ENCODE peak calls at places on chromosome 20, in eight cellular contexts. J, F, D, Q, W, R, S and H are unnamed samples.
A peak's percentile ranks its signal among the peaks of the same experiment; 100 is the strongest.

GRCh38 chr20:63242736-63243135 is 7.0 kb downstream of the BIRC7 start:
- DNase-seq in J (no peak), F (no peak), D (no peak), Q (no peak), W (no peak), R (no peak), S (no peak), H (no peak)

GRCh38 chr20:60820918-60821317 is 431.1 kb upstream of the CDH4 start:
- DNase-seq in J (no peak), F (no peak), D (no peak), Q (no peak), W (no peak), R (no peak), S (no peak), H (no peak)

GRCh38 chr20:16684416-16684815 is 45.4 kb upstream of the SNRPB2 start:
- DNase-seq in J (no peak), F (no peak), D (no peak), Q (no peak), W (no peak), R (no peak), S (no peak), H (no peak)

GRCh38 chr20:26308961-26309360 is 612.3 kb upstream of the ZNF337 start:
- DNase-seq in J (no peak), F (no peak), D (no peak), Q (no peak), W (no peak), R (no peak), S (no peak), H (no peak)

GRCh38 chr20:5195655-5196054 is 68.8 kb downstream of the CDS2 start:
- DNase-seq in J (no peak), F (no peak), D (no peak), Q (no peak), W (peak; percentile 13), R (no peak), S (no peak), H (no peak)

GRCh38 chr20:60254901-60255411 is 296.7 kb downstream of the CDH26 start:
- DNase-seq in J (no peak), F (no peak), D (no peak), Q (no peak), W (peak; percentile 85), R (peak; percentile 47), S (no peak), H (no peak)

GRCh38 chr20:20621191-20621590 is 91.3 kb downstream of the RALGAPA2 start:
- DNase-seq in J (no peak), F (no peak), D (no peak), Q (no peak), W (no peak), R (no peak), S (no peak), H (no peak)

GRCh38 chr20:60143450-60143849 is 185.2 kb downstream of the CDH26 start:
- DNase-seq in J (no peak), F (no peak), D (no peak), Q (no peak), W (no peak), R (no peak), S (no peak), H (no peak)

GRCh38 chr20:62358171-62358719 is 8.9 kb downstream of the LAMA5 start:
- DNase-seq in J (peak; percentile 68), F (peak; percentile 35), D (no peak), Q (peak; percentile 92), W (no peak), R (peak; percentile 29), S (peak; percentile 75), H (peak; percentile 52)

GRCh38 chr20:24768977-24769675 is 179.9 kb upstream of the CST7 start:
- DNase-seq in J (no peak), F (no peak), D (no peak), Q (no peak), W (no peak), R (no peak), S (no peak), H (no peak)

GRCh38 chr20:39960522-39961420 is 728.3 kb downstream of the MAFB start:
- DNase-seq in J (no peak), F (no peak), D (no peak), Q (no peak), W (no peak), R (no peak), S (no peak), H (peak; percentile 22)

GRCh38 chr20:1528811-1529210 is 28.7 kb downstream of the SIRPD start:
- DNase-seq in J (no peak), F (no peak), D (no peak), Q (no peak), W (peak; percentile 5), R (peak; percentile 89), S (no peak), H (no peak)

GRCh38 chr20:62927128-62927705 is 912 bp upstream of the DIDO1 start:
- DNase-seq in J (peak; percentile 27), F (no peak), D (no peak), Q (no peak), W (no peak), R (no peak), S (no peak), H (no peak)

GRCh38 chr20:7856756-7857155 is 83.5 kb downstream of the HAO1 start:
- DNase-seq in J (no peak), F (no peak), D (peak; percentile 20), Q (no peak), W (peak; percentile 33), R (peak; percentile 95), S (no peak), H (no peak)

GRCh38 chr20:44180814-44181213 is 6.2 kb downstream of the JPH2 start:
- DNase-seq in J (no peak), F (no peak), D (no peak), Q (no peak), W (peak; percentile 55), R (no peak), S (peak; percentile 65), H (peak; percentile 53)

GRCh38 chr20:11792229-11792953 is 125.3 kb upstream of the BTBD3 start:
- DNase-seq in J (no peak), F (no peak), D (no peak), Q (no peak), W (no peak), R (peak; percentile 58), S (no peak), H (no peak)

GRCh38 chr20:45999908-46000570 is 8.7 kb upstream of the MMP9 start:
- DNase-seq in J (no peak), F (no peak), D (no peak), Q (peak; percentile 38), W (no peak), R (no peak), S (no peak), H (no peak)

GRCh38 chr20:45997187-45997586 is 11.5 kb upstream of the MMP9 start:
- DNase-seq in J (no peak), F (no peak), D (no peak), Q (peak; percentile 3), W (no peak), R (no peak), S (no peak), H (no peak)

GRCh38 chr20:45998337-45998736 is 10.4 kb upstream of the MMP9 start:
- DNase-seq in J (no peak), F (no peak), D (no peak), Q (peak; percentile 2), W (no peak), R (no peak), S (no peak), H (no peak)

GRCh38 chr20:46000571-46001145 is 8.1 kb upstream of the MMP9 start:
- DNase-seq in J (no peak), F (no peak), D (no peak), Q (no peak), W (no peak), R (no peak), S (peak; percentile 57), H (no peak)

DNA sequence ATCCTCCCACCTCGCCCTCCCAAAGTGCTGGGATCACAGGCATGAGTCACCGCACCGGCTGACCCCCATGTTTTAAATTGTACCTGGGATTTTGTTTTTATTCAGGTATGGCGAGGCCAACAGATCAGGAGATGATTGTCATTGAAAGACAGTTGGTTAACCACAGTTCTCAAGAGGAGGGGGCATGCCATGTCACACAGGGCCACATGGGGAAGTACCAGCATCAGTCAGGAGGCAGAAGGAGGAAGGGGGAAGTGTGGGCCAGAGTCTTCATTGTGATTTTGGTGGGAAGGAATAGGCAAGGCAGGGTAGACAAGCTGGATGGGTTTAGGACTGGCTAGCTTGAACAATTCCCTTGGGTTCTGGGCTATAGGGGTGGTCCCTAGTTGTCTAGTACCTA is 9.9 kb upstream of the MMP9 start:
- DNase-seq in J (no peak), F (no peak), D (no peak), Q (peak; percentile 31), W (no peak), R (no peak), S (no peak), H (no peak)
- H3K4me1 ChIP-seq in J (no peaks in the 10 kb centered on the region), F (no peaks in the 10 kb centered on the region), D (peaks cover 14% of the 10 kb centered on the region), Q (no peaks in the 10 kb centered on the region), W (no peaks in the 10 kb centered on the region), R (peaks cover 21% of the 10 kb centered on the region), S (no peaks in the 10 kb centered on the region), H (peaks cover 6% of the 10 kb centered on the region)

DNA sequence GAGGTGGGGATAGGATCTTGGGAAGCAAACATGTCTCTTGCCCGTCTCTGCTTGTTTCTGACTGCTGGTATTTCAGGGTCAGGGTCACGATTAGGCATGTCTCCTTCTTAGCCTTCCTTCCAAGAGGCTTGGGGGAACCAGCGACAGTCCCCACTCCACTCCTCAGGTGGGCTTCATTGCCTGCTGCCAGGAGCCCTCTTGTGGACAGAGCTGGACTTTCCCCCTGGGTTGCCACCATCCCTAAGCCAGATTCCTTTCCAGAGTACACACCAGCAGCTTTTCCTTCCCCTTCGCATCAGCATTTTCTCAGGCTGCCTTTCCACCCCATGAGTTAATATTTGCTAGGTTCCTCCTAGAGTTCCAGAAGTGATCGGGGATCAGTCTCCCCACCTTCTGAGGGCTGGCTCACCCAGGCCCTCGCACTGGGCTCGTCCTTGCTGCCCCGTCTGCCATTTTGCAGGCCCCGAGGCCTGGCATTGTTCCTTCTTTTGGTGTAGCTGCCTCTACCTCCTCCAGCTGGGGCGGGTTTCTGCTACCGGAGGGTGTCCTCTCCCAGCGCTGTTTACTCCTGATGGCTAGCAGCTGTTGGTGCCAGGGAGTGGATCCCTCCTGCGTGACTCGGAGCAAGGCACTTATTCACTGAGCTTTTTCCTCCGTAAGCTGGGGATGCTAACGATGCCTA is 8.8 kb upstream of the C20orf144 start:
- DNase-seq in J (peak; percentile 77), F (peak; percentile 78), D (peak; percentile 55), Q (peak; percentile 70), W (peak; percentile 74), R (peak; percentile 69), S (no peak), H (no peak)
- TF ChIP-seq CTCF in J (peak; percentile 83), F (peak; percentile 83), D (peak; percentile 90), Q (peak; percentile 72), W (peak; percentile 92), R (peak; percentile 92), S (peak; percentile 72), H (peak; percentile 80)

GRCh38 chr20:49420811-49421295 is 61.6 kb downstream of the KCNB1 start:
- DNase-seq in J (no peak), F (no peak), D (no peak), Q (no peak), W (no peak), R (no peak), S (no peak), H (no peak)
- H3K4me1 ChIP-seq in J (no peaks in the 10 kb centered on the region), F (no peaks in the 10 kb centered on the region), D (no peaks in the 10 kb centered on the region), Q (peaks cover 6% of the 10 kb centered on the region), W (no peaks in the 10 kb centered on the region), R (peaks cover 3% of the 10 kb centered on the region), S (peaks cover 13% of the 10 kb centered on the region), H (no peaks in the 10 kb centered on the region)

DNA sequence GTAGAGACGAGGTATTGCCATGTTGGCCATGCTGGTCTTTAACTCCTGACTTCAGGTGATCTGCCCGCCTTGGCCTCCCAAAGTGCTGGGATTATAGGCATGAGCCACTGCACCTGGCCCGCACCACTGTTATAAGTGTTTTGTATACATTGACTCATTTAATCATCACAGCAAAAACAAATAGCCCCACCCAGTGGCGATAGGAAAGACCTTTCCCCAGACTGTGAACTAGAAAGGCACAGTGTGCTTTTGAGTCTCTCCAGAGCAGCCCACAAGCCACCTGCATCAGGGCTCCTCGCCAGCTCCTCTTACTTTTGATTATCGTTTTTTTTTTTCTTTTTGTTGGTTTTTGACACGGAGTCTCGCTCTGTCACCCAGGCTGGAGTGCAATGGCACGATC is 27.9 kb upstream of the ZFP64 start:
- DNase-seq in J (no peak), F (no peak), D (peak; percentile 5), Q (no peak), W (no peak), R (peak; percentile 91), S (no peak), H (no peak)
- TF ChIP-seq CTCF in J (peak; percentile 26), F (no peak), D (peak; percentile 20), Q (no peak), W (no peak), R (peak; percentile 63), S (no peak), H (no peak)